ENCODE peak calls at places on chromosomes 11 and 22, in four cellular contexts. N is Karpas-422; S is AG08395; K is CD4-positive, alpha-beta memory T cell. Q is an unnamed sample.

GRCh38 chr11:2139691-2140337 is 625 bp upstream of the IGF2 start:
- DNase-seq in N (no peak), S (no peak), K (no peak), Q (no peak)

GRCh38 chr11:66420671-66421476 is at the start of gene NPAS4:
- DNase-seq in N (no peak), S (no peak), K (no peak), Q (no peak)

GRCh38 chr11:68584097-68584496 is 100.2 kb upstream of the GAL start:
- DNase-seq in N (peak; percentile 85), S (no peak), K (peak; percentile 46), Q (peak; percentile 11)

GRCh38 chr22:41047741-41048140 is 44.7 kb upstream of the EP300 start:
- DNase-seq in N (no peak), S (peak; percentile 1), K (no peak), Q (no peak)

GRCh38 chr22:31046591-31047226 is 34.4 kb upstream of the SMTN start:
- DNase-seq in N (no peak), S (no peak), K (no peak), Q (no peak)

GRCh38 chr11:119663279-119663678 is 65.7 kb downstream of the NECTIN1 start:
- DNase-seq in N (no peak), S (no peak), K (no peak), Q (no peak)

GRCh38 chr22:46528121-46528610 is 9.3 kb downstream of the CELSR1 start:
- DNase-seq in N (no peak), S (no peak), K (no peak), Q (no peak)

GRCh38 chr11:120563698-120564572 is 52.4 kb downstream of the GRIK4 start:
- DNase-seq in N (no peak), S (no peak), K (no peak), Q (no peak)

GRCh38 chr11:121416909-121417567 is 35.1 kb upstream of the SORL1 start:
- DNase-seq in N (no peak), S (peak; percentile 83), K (peak; percentile 72), Q (peak; percentile 70)

GRCh38 chr11:94494200-94494545 is 389 bp downstream of the ANKRD49 start:
- DNase-seq in N (no peak), S (no peak), K (no peak), Q (no peak)

GRCh38 chr22:35904332-35904692 is 124.3 kb downstream of the RBFOX2 start:
- DNase-seq in N (no peak), S (no peak), K (no peak), Q (no peak)

GRCh38 chr22:48373626-48374173 is 1454.0 kb downstream of the BRD1 start:
- DNase-seq in N (no peak), S (no peak), K (no peak), Q (no peak)

GRCh38 chr22:32100711-32101110 is 57.6 kb downstream of the SLC5A1 start:
- DNase-seq in N (no peak), S (no peak), K (no peak), Q (no peak)

GRCh38 chr22:35480143-35480542 is 60.5 kb upstream of the RASD2 start:
- DNase-seq in N (no peak), S (peak; percentile 53), K (no peak), Q (no peak)

GRCh38 chr22:45455621-45456020 is 42.1 kb downstream of the RIBC2 start:
- DNase-seq in N (no peak), S (peak; percentile 23), K (no peak), Q (no peak)

GRCh38 chr11:61718046-61718531 is 34.3 kb upstream of the MYRF start:
- DNase-seq in N (no peak), S (no peak), K (no peak), Q (no peak)

GRCh38 chr22:20117656-20118571 is 888 bp upstream of the TRMT2A start:
- DNase-seq in N (peak; percentile 68), S (peak; percentile 31), K (peak; percentile 83), Q (peak; percentile 36)

GRCh38 chr11:3929689-3930088 is 74.2 kb downstream of the STIM1 start:
- DNase-seq in N (peak; percentile 24), S (no peak), K (no peak), Q (no peak)

GRCh38 chr11:16741473-16741872 is 3.0 kb downstream of the C11orf58 start:
- DNase-seq in N (no peak), S (no peak), K (no peak), Q (no peak)

GRCh38 chr22:49676230-49676629 is 151.4 kb downstream of the BRD1 start:
- DNase-seq in N (no peak), S (no peak), K (no peak), Q (no peak)

GRCh38 chr11:59175104-59175503 is 3.2 kb downstream of the DTX4 start:
- DNase-seq in N (no peak), S (no peak), K (no peak), Q (no peak)

GRCh38 chr22:21445437-21446127 is 21.6 kb upstream of the TMEM191C start:
- DNase-seq in N (no peak), S (no peak), K (no peak), Q (no peak)

GRCh38 chr11:69691449-69691848 is 12.4 kb downstream of the FGF19 start:
- DNase-seq in N (no peak), S (no peak), K (no peak), Q (no peak)

Q was measured in CD4-positive, CD25-positive, alpha-beta regulatory T cell.